ENCODE peak calls at places on chromosomes 2 and 18, in four cellular contexts. P is brain microvascular endothelial cell, A is non-pigmented ciliary epithelial cell, C is HEK293T. R is an unnamed sample.

GRCh38 chr2:137748533-137748932 is 215.7 kb upstream of the HNMT start:
- DNase-seq in C (no peak), P (no peak), A (no peak), R (no peak)

GRCh38 chr2:45168731-45169338 is 159.6 kb upstream of the SIX2 start:
- DNase-seq in P (no peak), C (peak), A (no peak), R (no peak)

GRCh38 chr2:201118121-201118956 is 2.4 kb downstream of the CFLAR start:
- DNase-seq in C (peak), P (peak), A (no peak), R (no peak)

GRCh38 chr2:25292408-25292807 is 49.3 kb downstream of the DNMT3A start:
- DNase-seq in A (no peak), C (no peak), P (no peak), R (no peak)

GRCh38 chr2:871175-871727 is 79.4 kb upstream of the SNTG2 start:
- DNase-seq in A (no peak), P (no peak), C (no peak), R (no peak)

GRCh38 chr2:101064868-101065549 is 62.9 kb downstream of the RPL31 start:
- DNase-seq in P (peak), C (no peak), A (no peak), R (no peak)

GRCh38 chr2:218727502-218728165 is 17.0 kb downstream of the TTLL4 start:
- DNase-seq in P (no peak), A (no peak), C (no peak), R (no peak)

GRCh38 chr2:121697108-121697631 is 39.5 kb downstream of the NIFK start:
- DNase-seq in P (no peak), C (no peak), A (no peak), R (no peak)

GRCh38 chr18:78160961-78161656 is 818.5 kb upstream of the SALL3 start:
- DNase-seq in C (no peak), P (no peak), A (no peak), R (no peak)

GRCh38 chr2:64404002-64404731 is 49.8 kb upstream of the LGALSL start:
- DNase-seq in P (peak), A (no peak), C (no peak), R (peak)

GRCh38 chr18:73884868-73885267 is 262.8 kb downstream of the FBXO15 start:
- DNase-seq in P (no peak), C (no peak), A (no peak), R (no peak)

GRCh38 chr2:86193901-86194567 is 1.2 kb downstream of the IMMT start:
- DNase-seq in P (no peak), C (no peak), A (no peak), R (no peak)

GRCh38 chr2:209334188-209335017 is 89.4 kb upstream of the MAP2 start:
- DNase-seq in P (peak), A (peak), C (peak), R (peak)

GRCh38 chr2:101464841-101465240 is 10.1 kb downstream of the RFX8 start:
- DNase-seq in A (no peak), C (no peak), P (no peak), R (no peak)

GRCh38 chr18:54973046-54973445 is 13.8 kb upstream of the CCDC68 start:
- DNase-seq in P (no peak), A (no peak), C (no peak), R (no peak)

GRCh38 chr2:128037624-128038023 is 9.8 kb upstream of the SAP130 start:
- DNase-seq in C (no peak), A (no peak), P (no peak), R (no peak)

GRCh38 chr2:3463156-3463835 is 56.0 kb downstream of the ADI1 start:
- DNase-seq in P (no peak), A (no peak), C (no peak), R (no peak)

GRCh38 chr2:140551291-140551690 is 1579.5 kb downstream of the LRP1B start:
- DNase-seq in C (no peak), A (no peak), P (no peak), R (no peak)

GRCh38 chr2:97011977-97012569 is 25.7 kb upstream of the FAM178B start:
- DNase-seq in C (no peak), A (peak), P (peak), R (peak)

GRCh38 chr18:67117804-67118203 is 398.7 kb downstream of the DSEL start:
- DNase-seq in P (peak), C (no peak), A (peak), R (no peak)

GRCh38 chr2:83916559-83916958 is 542.5 kb downstream of the SUCLG1 start:
- DNase-seq in P (no peak), C (no peak), A (no peak), R (no peak)

GRCh38 chr2:30193104-30193681 is 38.1 kb upstream of the LBH start:
- DNase-seq in P (no peak), A (no peak), C (no peak), R (no peak)

GRCh38 chr2:144015655-144016245 is 504.2 kb downstream of the ZEB2 start:
- DNase-seq in A (peak), P (peak), C (no peak), R (no peak)

GRCh38 chr2:46416739-46417403 is 62.5 kb upstream of the TMEM247 start:
- DNase-seq in P (no peak), C (no peak), A (no peak), R (no peak)

GRCh38 chr2:240517342-240517741 is 40.4 kb downstream of the ANKMY1 start:
- DNase-seq in C (no peak), A (no peak), P (no peak), R (no peak)

GRCh38 chr2:42047488-42048317 is at the start of gene PKDCC:
- DNase-seq in C (peak), A (no peak), P (no peak), R (peak)

GRCh38 chr2:234816491-234816890 is 135.3 kb upstream of the SH3BP4 start:
- DNase-seq in P (no peak), C (no peak), A (no peak), R (no peak)

GRCh38 chr2:54575379-54575888 is 119.3 kb downstream of the SPTBN1 start:
- DNase-seq in A (no peak), P (no peak), C (no peak), R (no peak)

GRCh38 chr2:223941579-223942277 is 3.4 kb downstream of the WDFY1 start:
- DNase-seq in P (peak), C (no peak), A (no peak), R (no peak)

GRCh38 chr18:9321017-9321452 is 13.5 kb upstream of the TWSG1 start:
- DNase-seq in C (no peak), P (no peak), A (no peak), R (no peak)

GRCh38 chr2:8496079-8496478 is 185.8 kb upstream of the ID2 start:
- DNase-seq in P (no peak), C (no peak), A (no peak), R (no peak)

GRCh38 chr18:31741096-31741735 is 19.5 kb downstream of the SLC25A52 start:
- DNase-seq in A (no peak), P (peak), C (peak), R (peak)

GRCh38 chr2:9102861-9103662 is 99.6 kb upstream of the MBOAT2 start:
- DNase-seq in P (no peak), C (no peak), A (no peak), R (no peak)

GRCh38 chr2:237171396-237171795 is 85.7 kb downstream of the COPS8 start:
- DNase-seq in A (peak), C (no peak), P (peak), R (peak)

GRCh38 chr2:209560911-209561310 is 137.1 kb downstream of the MAP2 start:
- DNase-seq in C (no peak), A (no peak), P (no peak), R (no peak)

GRCh38 chr18:10142496-10143160 is 228.8 kb downstream of the VAPA start:
- DNase-seq in P (peak), A (no peak), C (no peak), R (no peak)

GRCh38 chr2:162092656-162093556 is 18.9 kb upstream of the DPP4 start:
- DNase-seq in C (no peak), P (peak), A (peak), R (no peak)

R was measured in smooth muscle cell of the brain vasculature.